ENCODE peak calls at places on chromosome 11, in four cellular contexts. F, X, L and A are unnamed samples.

GRCh38 chr11:83326326-83326725 is 40.2 kb upstream of the CCDC90B start:
- DNase-seq in F (no peak), X (no peak), L (no peak), A (no peak)

GRCh38 chr11:84164722-84165121 is 878.6 kb upstream of the CCDC90B start:
- DNase-seq in F (no peak), X (no peak), L (no peak), A (no peak)

GRCh38 chr11:57638005-57638760 is 11.5 kb downstream of the YPEL4 start:
- DNase-seq in F (no peak), X (peak; percentile 94), L (peak; percentile 55), A (peak; percentile 99)

GRCh38 chr11:126118806-126119205 is 56.1 kb upstream of the CDON start:
- DNase-seq in F (no peak), X (no peak), L (no peak), A (no peak)

GRCh38 chr11:8384199-8384821 is 120.6 kb upstream of the LMO1 start:
- DNase-seq in F (peak; percentile 46), X (peak; percentile 68), L (no peak), A (peak; percentile 22)

GRCh38 chr11:102912482-102912830 is 37.7 kb upstream of the MMP12 start:
- DNase-seq in F (no peak), X (no peak), L (no peak), A (no peak)

GRCh38 chr11:17021550-17021949 is 7.3 kb upstream of the PLEKHA7 start:
- DNase-seq in F (no peak), X (peak; percentile 20), L (no peak), A (no peak)

GRCh38 chr11:2304156-2305139 is 2.6 kb downstream of the TSPAN32 start:
- DNase-seq in F (no peak), X (no peak), L (no peak), A (no peak)

GRCh38 chr11:72613450-72613849 is 60.8 kb downstream of the PDE2A start:
- DNase-seq in F (no peak), X (no peak), L (no peak), A (no peak)

GRCh38 chr11:6943131-6943530 is 16.9 kb downstream of the ZNF215 start:
- DNase-seq in F (no peak), X (no peak), L (no peak), A (no peak)

GRCh38 chr11:65392899-65393298 is 6.5 kb downstream of the FRMD8 start:
- DNase-seq in F (no peak), X (no peak), L (no peak), A (no peak)

GRCh38 chr11:126490261-126490660 is 134.8 kb downstream of the ST3GAL4 start:
- DNase-seq in F (no peak), X (no peak), L (no peak), A (no peak)

GRCh38 chr11:63510360-63511130 is 4.7 kb downstream of the LGALS12 start:
- DNase-seq in F (no peak), X (no peak), L (no peak), A (no peak)

GRCh38 chr11:82046778-82047177 is 686.9 kb downstream of the FAM181B start:
- DNase-seq in F (no peak), X (no peak), L (no peak), A (no peak)

GRCh38 chr11:65254724-65255123 is 7.0 kb upstream of the POLA2 start:
- DNase-seq in F (no peak), X (no peak), L (no peak), A (no peak)

GRCh38 chr11:69378303-69379141 is 84.6 kb downstream of the MYEOV start:
- DNase-seq in F (no peak), X (no peak), L (no peak), A (no peak)

GRCh38 chr11:92552942-92553341 is 328.3 kb downstream of the FAT3 start:
- DNase-seq in F (no peak), X (no peak), L (peak; percentile 2), A (no peak)

GRCh38 chr11:65743928-65744698 is 23.5 kb upstream of the RNASEH2C start:
- DNase-seq in F (peak; percentile 67), X (peak; percentile 71), L (peak; percentile 82), A (peak; percentile 49)

GRCh38 chr11:117626576-117626975 is 170.4 kb downstream of the DSCAML1 start:
- DNase-seq in F (no peak), X (no peak), L (no peak), A (no peak)

GRCh38 chr11:119995730-119996491 is 142.0 kb downstream of the TRIM29 start:
- DNase-seq in F (no peak), X (no peak), L (no peak), A (no peak)

GRCh38 chr11:8362899-8363298 is 99.2 kb upstream of the LMO1 start:
- DNase-seq in F (no peak), X (no peak), L (no peak), A (no peak)

GRCh38 chr11:87529486-87529885 is 491.8 kb downstream of the TMEM135 start:
- DNase-seq in F (no peak), X (no peak), L (no peak), A (no peak)

GRCh38 chr11:78085972-78086371 is 6.3 kb upstream of the NDUFC2 start:
- DNase-seq in F (no peak), X (no peak), L (peak; percentile 34), A (no peak)

GRCh38 chr11:126561327-126561893 is 205.9 kb downstream of the ST3GAL4 start:
- DNase-seq in F (peak; percentile 54), X (peak; percentile 80), L (peak; percentile 34), A (peak; percentile 10)

GRCh38 chr11:20131744-20132666 is 28.3 kb downstream of the DBX1 start:
- DNase-seq in F (peak; percentile 72), X (peak; percentile 80), L (peak; percentile 35), A (peak; percentile 74)

GRCh38 chr11:126083829-126084607 is 21.4 kb upstream of the CDON start:
- DNase-seq in F (no peak), X (no peak), L (no peak), A (no peak)

GRCh38 chr11:2180775-2181370 is 9.3 kb upstream of the TH start:
- DNase-seq in F (no peak), X (no peak), L (no peak), A (no peak)

GRCh38 chr11:81070948-81071347 is 1630.1 kb upstream of the TENM4 start:
- DNase-seq in F (no peak), X (no peak), L (no peak), A (no peak)

GRCh38 chr11:132913886-132914285 is 618.4 kb downstream of the OPCML start:
- DNase-seq in F (no peak), X (no peak), L (no peak), A (no peak)

GRCh38 chr11:112968988-112969714 is 7.9 kb downstream of the NCAM1 start:
- DNase-seq in F (no peak), X (no peak), L (no peak), A (no peak)

GRCh38 chr11:112975493-112975892 is 14.3 kb downstream of the NCAM1 start:
- DNase-seq in F (no peak), X (no peak), L (no peak), A (no peak)

GRCh38 chr11:112967082-112967481 is 5.9 kb downstream of the NCAM1 start:
- DNase-seq in F (no peak), X (no peak), L (no peak), A (no peak)

GRCh38 chr11:112972399-112973115 is 11.3 kb downstream of the NCAM1 start:
- DNase-seq in F (no peak), X (no peak), L (no peak), A (no peak)

DNA sequence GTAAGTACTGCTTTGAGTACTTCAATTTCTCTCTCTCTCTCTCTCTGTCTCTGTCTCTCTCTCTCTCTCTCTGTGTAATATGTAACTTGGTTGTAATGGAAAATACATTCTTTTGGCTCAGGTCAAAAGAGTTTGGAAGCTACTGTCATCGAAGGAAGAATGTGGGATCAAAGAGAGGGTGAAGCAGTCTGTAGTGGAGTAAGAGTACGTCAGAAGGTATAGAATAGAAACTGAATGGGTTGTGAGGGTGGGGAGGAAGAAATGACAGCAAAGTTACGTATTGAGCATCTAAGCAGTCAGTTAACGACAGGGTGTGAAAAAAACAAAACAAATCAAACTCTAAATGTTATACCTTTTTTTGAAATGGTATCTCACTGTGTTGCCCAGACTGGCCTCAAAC is 10.0 kb downstream of the NCAM1 start:
- DNase-seq in F (no peak), X (no peak), L (no peak), A (no peak)
- TF ChIP-seq NR3C1 in F (no peak), X (no peak), L (no peak), A (no peak)

DNA sequence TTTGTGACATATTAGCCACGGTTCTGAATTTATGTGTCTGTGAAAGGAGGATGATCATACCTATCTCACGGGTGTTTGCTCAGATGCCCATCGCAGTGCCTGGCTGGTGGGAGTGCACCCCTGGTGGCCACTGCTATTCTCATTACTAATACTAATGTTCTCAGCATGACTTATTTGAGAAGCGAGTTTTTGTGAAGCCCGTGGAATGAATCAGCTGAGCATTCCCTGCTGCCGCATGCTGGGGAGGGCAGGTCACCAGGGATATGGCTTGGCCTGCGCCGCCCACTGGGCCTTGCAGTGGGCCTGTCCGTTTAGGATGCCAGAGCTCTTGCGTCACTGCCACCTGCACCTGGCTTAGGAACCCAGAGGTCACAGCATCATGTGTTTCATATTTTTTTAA is 16.8 kb downstream of the CTTN start:
- DNase-seq in F (no peak), X (no peak), L (no peak), A (peak; percentile 20)
- TF ChIP-seq NR3C1 in F (no peak), X (no peak), L (no peak), A (no peak)

GRCh38 chr11:58963551-58964075 is 24.3 kb downstream of the GLYATL1 start:
- DNase-seq in F (peak; percentile 30), X (peak; percentile 74), L (no peak), A (no peak)

GRCh38 chr11:58968251-58968711 is 29.0 kb downstream of the GLYATL1 start:
- DNase-seq in F (no peak), X (no peak), L (no peak), A (no peak)

DNA sequence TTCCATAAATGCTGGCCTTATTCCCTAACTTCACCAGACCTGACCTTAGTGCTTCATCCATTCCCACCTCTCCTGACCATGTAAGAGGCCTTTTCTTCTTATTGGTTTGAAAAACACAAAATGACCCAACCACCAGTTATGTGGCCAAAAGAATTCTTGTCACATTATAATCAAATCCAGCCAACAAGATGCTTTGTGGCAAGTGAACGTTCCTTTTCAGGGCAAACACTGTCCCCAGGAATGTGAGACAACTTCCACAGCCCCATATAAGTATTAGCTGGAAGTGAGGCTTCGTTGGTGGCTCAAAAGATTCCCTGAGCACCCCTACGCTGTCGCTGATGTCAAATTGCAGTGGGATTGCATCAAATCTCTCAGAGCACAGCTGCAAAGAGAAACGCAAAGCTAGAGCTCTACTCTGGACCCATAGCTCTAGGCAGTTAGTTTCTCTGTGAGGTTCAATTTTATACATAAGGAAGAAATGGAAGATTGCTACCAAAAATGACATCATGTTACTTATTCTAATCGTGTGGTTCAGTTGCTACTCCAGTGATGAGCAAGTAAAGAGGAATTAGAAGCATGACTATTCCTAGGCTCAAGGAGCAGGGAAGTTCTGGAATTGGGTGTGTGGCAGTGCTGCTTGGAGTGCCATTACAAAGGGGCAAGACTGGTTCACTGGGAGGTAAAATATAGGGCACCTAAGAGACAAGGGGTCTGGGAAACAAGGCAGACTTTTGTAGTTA is 26.1 kb downstream of the GLYATL1 start:
- DNase-seq in F (no peak), X (no peak), L (no peak), A (no peak)
- TF ChIP-seq NR3C1 in F (no peak), X (no peak), L (no peak), A (no peak)

GRCh38 chr11:116580828-116581227 is 192.0 kb downstream of the BUD13 start:
- DNase-seq in F (no peak), X (peak; percentile 87), L (no peak), A (no peak)

GRCh38 chr11:116577273-116577672 is 195.5 kb downstream of the BUD13 start:
- DNase-seq in F (no peak), X (no peak), L (no peak), A (no peak)

GRCh38 chr11:116579857-116580727 is 192.7 kb downstream of the BUD13 start:
- DNase-seq in F (no peak), X (peak; percentile 56), L (peak; percentile 83), A (no peak)

GRCh38 chr11:116578971-116579687 is 193.7 kb downstream of the BUD13 start:
- DNase-seq in F (no peak), X (peak; percentile 41), L (peak; percentile 23), A (no peak)

GRCh38 chr11:116576523-116576922 is 196.3 kb downstream of the BUD13 start:
- DNase-seq in F (no peak), X (no peak), L (peak; percentile 54), A (no peak)
- TF ChIP-seq NR3C1 in F (no peak), X (no peak), L (no peak), A (no peak)